ENCODE peak calls at places on chromosomes 4 and X, in seven cellular contexts. One of them, this sample, is unnamed.

GRCh38 chr4:39030726-39031125 is 1.5 kb downstream of the TMEM156 start:
- DNase-seq in SJSA1: no peak
- DNase-seq in cardiac muscle cell: no peak
- DNase-seq in body of pancreas: no peak
- DNase-seq in HCT116: no peak
- DNase-seq in mesenchymal stem cell: no peak
- DNase-seq in colonic mucosa: no peak
- DNase-seq in this sample: no peak

GRCh38 chr4:134470544-134470943 is 269.0 kb upstream of the PABPC4L start:
- DNase-seq in mesenchymal stem cell: peak
- DNase-seq in SJSA1: no peak
- DNase-seq in body of pancreas: peak
- DNase-seq in HCT116: no peak
- DNase-seq in colonic mucosa: peak
- DNase-seq in cardiac muscle cell: peak
- DNase-seq in this sample: peak

GRCh38 chr4:80231180-80231579 is 33.9 kb downstream of the PRDM8 start:
- DNase-seq in mesenchymal stem cell: no peak
- DNase-seq in colonic mucosa: no peak
- DNase-seq in body of pancreas: no peak
- DNase-seq in cardiac muscle cell: no peak
- DNase-seq in HCT116: no peak
- DNase-seq in SJSA1: no peak
- DNase-seq in this sample: no peak

GRCh38 chr4:76449824-76450223 is 14.8 kb downstream of the SHROOM3 start:
- DNase-seq in HCT116: no peak
- DNase-seq in body of pancreas: peak
- DNase-seq in colonic mucosa: no peak
- DNase-seq in SJSA1: no peak
- DNase-seq in cardiac muscle cell: no peak
- DNase-seq in mesenchymal stem cell: no peak
- DNase-seq in this sample: no peak

GRCh38 chrX:38465686-38466085 is 95.7 kb upstream of the TSPAN7 start:
- DNase-seq in cardiac muscle cell: no peak
- DNase-seq in HCT116: no peak
- DNase-seq in body of pancreas: no peak
- DNase-seq in colonic mucosa: no peak
- DNase-seq in SJSA1: no peak
- DNase-seq in mesenchymal stem cell: no peak
- DNase-seq in this sample: no peak

GRCh38 chr4:46648088-46648744 is 258.3 kb upstream of the GABRA2 start:
- DNase-seq in cardiac muscle cell: peak
- DNase-seq in HCT116: no peak
- DNase-seq in body of pancreas: no peak
- DNase-seq in mesenchymal stem cell: peak
- DNase-seq in SJSA1: no peak
- DNase-seq in colonic mucosa: peak
- DNase-seq in this sample: peak

GRCh38 chr4:158775091-158775651 is 6.3 kb downstream of the FNIP2 start:
- DNase-seq in body of pancreas: no peak
- DNase-seq in SJSA1: no peak
- DNase-seq in mesenchymal stem cell: peak
- DNase-seq in HCT116: no peak
- DNase-seq in cardiac muscle cell: no peak
- DNase-seq in colonic mucosa: peak
- DNase-seq in this sample: no peak

GRCh38 chrX:150365953-150366911 is 3.1 kb downstream of the MAMLD1 start:
- DNase-seq in SJSA1: peak
- DNase-seq in cardiac muscle cell: peak
- DNase-seq in colonic mucosa: peak
- DNase-seq in mesenchymal stem cell: peak
- DNase-seq in HCT116: no peak
- DNase-seq in body of pancreas: peak
- DNase-seq in this sample: peak

GRCh38 chr4:152045397-152045780 is 284.6 kb upstream of the GATB start:
- DNase-seq in HCT116: no peak
- DNase-seq in SJSA1: no peak
- DNase-seq in colonic mucosa: no peak
- DNase-seq in cardiac muscle cell: no peak
- DNase-seq in body of pancreas: no peak
- DNase-seq in mesenchymal stem cell: no peak
- DNase-seq in this sample: no peak

GRCh38 chr4:132297346-132297745 is 851.7 kb upstream of the PCDH10 start:
- DNase-seq in mesenchymal stem cell: peak
- DNase-seq in colonic mucosa: no peak
- DNase-seq in HCT116: no peak
- DNase-seq in cardiac muscle cell: no peak
- DNase-seq in SJSA1: no peak
- DNase-seq in body of pancreas: no peak
- DNase-seq in this sample: no peak

GRCh38 chr4:145785391-145786008 is 105.6 kb downstream of the C4orf51 start:
- DNase-seq in colonic mucosa: no peak
- DNase-seq in cardiac muscle cell: no peak
- DNase-seq in mesenchymal stem cell: no peak
- DNase-seq in body of pancreas: no peak
- DNase-seq in SJSA1: no peak
- DNase-seq in HCT116: no peak
- DNase-seq in this sample: no peak

GRCh38 chr4:83905952-83906351 is 370.0 kb downstream of the GPAT3 start:
- DNase-seq in HCT116: no peak
- DNase-seq in mesenchymal stem cell: no peak
- DNase-seq in SJSA1: no peak
- DNase-seq in cardiac muscle cell: peak
- DNase-seq in colonic mucosa: no peak
- DNase-seq in body of pancreas: no peak
- DNase-seq in this sample: peak

GRCh38 chrX:46327229-46328081 is 217.8 kb downstream of the ZNF674 start:
- DNase-seq in colonic mucosa: peak
- DNase-seq in HCT116: peak
- DNase-seq in cardiac muscle cell: peak
- DNase-seq in body of pancreas: peak
- DNase-seq in SJSA1: peak
- DNase-seq in mesenchymal stem cell: peak
- DNase-seq in this sample: peak
- H3K27ac ChIP-seq in colonic mucosa: peak
- H3K27ac ChIP-seq in HCT116: peak
- H3K27ac ChIP-seq in cardiac muscle cell: peak
- H3K27ac ChIP-seq in body of pancreas: peak
- H3K27ac ChIP-seq in SJSA1: peak
- H3K27ac ChIP-seq in mesenchymal stem cell: peak
- H3K27ac ChIP-seq in this sample: peak

DNA sequence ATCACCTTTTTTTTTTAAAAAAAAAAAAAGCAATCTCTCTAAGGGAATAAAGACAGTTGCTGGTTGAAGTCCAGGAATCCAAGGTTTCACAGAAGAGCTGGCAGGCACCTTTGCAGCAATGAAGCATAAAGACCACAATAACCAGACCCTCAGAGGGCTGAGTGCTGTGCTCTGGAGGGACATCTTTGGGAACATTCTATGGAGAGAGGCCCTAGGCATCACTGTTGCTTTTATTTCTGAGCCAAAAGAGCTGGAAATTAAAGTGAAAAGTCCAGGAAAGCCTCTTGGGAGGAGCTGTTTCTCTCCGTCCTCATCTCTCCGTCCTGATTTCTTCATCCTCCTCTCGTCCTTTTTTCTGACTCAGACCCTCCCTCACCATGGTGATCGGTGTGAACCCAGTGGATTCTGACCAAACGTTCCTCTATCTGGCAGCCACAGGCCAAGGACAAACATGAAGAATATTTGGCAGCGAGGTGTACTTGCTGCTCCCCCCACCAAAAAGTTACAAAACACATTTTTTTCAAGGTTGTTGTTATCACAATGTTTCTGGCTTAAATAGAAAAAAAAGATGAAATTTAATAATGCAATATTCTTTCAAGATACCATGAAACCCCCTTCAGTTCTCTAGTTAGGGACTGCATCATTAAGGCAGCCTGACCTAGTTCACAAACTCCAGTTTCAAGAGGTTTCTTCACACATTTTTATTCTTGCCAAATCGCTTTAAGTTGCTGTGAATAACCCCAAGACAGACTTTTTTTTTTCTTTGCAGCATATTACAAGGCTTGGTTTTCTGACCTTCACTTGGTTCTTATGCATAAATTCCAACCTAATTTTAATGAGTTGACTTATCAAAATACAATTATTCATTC is 80.3 kb downstream of the SCD5 start:
- DNase-seq in SJSA1: no peak
- DNase-seq in HCT116: no peak
- DNase-seq in mesenchymal stem cell: no peak
- DNase-seq in cardiac muscle cell: no peak
- DNase-seq in body of pancreas: peak
- DNase-seq in colonic mucosa: no peak
- DNase-seq in this sample: no peak
- H3K27ac ChIP-seq in SJSA1: no peak
- H3K27ac ChIP-seq in HCT116: no peak
- H3K27ac ChIP-seq in mesenchymal stem cell: no peak
- H3K27ac ChIP-seq in cardiac muscle cell: no peak
- H3K27ac ChIP-seq in body of pancreas: peak
- H3K27ac ChIP-seq in colonic mucosa: no peak
- H3K27ac ChIP-seq in this sample: no peak

GRCh38 chrX:2389324-2389723 is 111.5 kb downstream of the DHRSX start:
- DNase-seq in HCT116: no peak
- DNase-seq in cardiac muscle cell: no peak
- DNase-seq in colonic mucosa: no peak
- DNase-seq in body of pancreas: no peak
- DNase-seq in mesenchymal stem cell: no peak
- DNase-seq in SJSA1: no peak
- DNase-seq in this sample: no peak
- H3K27ac ChIP-seq in HCT116: peak
- H3K27ac ChIP-seq in cardiac muscle cell: no peak
- H3K27ac ChIP-seq in colonic mucosa: no peak
- H3K27ac ChIP-seq in body of pancreas: no peak
- H3K27ac ChIP-seq in mesenchymal stem cell: no peak
- H3K27ac ChIP-seq in SJSA1: no peak
- H3K27ac ChIP-seq in this sample: no peak

DNA sequence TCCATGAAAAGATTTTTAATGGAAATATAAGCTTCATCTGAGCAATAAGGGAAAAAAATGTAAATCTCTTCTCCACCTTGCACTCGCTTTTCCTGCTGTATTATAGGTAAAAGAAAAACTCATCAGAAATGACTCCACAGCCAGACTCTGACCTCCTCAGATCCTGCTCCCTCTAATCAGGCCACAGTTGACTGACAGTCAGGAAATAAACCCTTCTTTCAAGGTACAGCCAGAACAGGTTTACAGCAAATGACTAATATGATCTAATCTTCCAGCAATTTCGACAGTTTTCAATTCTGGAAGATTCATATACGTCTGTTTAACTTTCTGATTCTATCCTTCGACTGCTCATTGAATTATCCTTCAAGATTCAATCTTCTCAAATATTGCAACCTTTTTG is 84.9 kb upstream of the PCDH19 start:
- DNase-seq in body of pancreas: no peak
- DNase-seq in SJSA1: no peak
- DNase-seq in colonic mucosa: no peak
- DNase-seq in cardiac muscle cell: no peak
- DNase-seq in HCT116: no peak
- DNase-seq in mesenchymal stem cell: no peak
- DNase-seq in this sample: no peak
- H3K27ac ChIP-seq in body of pancreas: no peak
- H3K27ac ChIP-seq in SJSA1: no peak
- H3K27ac ChIP-seq in colonic mucosa: peak
- H3K27ac ChIP-seq in cardiac muscle cell: peak
- H3K27ac ChIP-seq in HCT116: no peak
- H3K27ac ChIP-seq in mesenchymal stem cell: no peak
- H3K27ac ChIP-seq in this sample: no peak

This sample was measured in SJCRH30.